ENCODE peak calls at places on chromosomes 13 and 19, in six cellular contexts. One of them, this sample, is unnamed.

GRCh38 chr13:43805681-43806128 is 18.9 kb upstream of the ENOX1 start:
- DNase-seq in retinal pigment epithelial cell: no peak
- DNase-seq in cardiac fibroblast: peak
- DNase-seq in fibroblast of mammary gland: peak
- DNase-seq in brain microvascular endothelial cell: peak
- DNase-seq in ascending aorta: no peak
- DNase-seq in this sample: no peak

GRCh38 chr13:75458696-75459422 is 23.1 kb downstream of the TBC1D4 start:
- DNase-seq in retinal pigment epithelial cell: no peak
- DNase-seq in cardiac fibroblast: no peak
- DNase-seq in fibroblast of mammary gland: no peak
- DNase-seq in brain microvascular endothelial cell: no peak
- DNase-seq in ascending aorta: no peak
- DNase-seq in this sample: no peak

GRCh38 chr13:113426591-113426986 is 26.7 kb downstream of the ADPRHL1 start:
- DNase-seq in retinal pigment epithelial cell: no peak
- DNase-seq in cardiac fibroblast: no peak
- DNase-seq in fibroblast of mammary gland: no peak
- DNase-seq in brain microvascular endothelial cell: no peak
- DNase-seq in ascending aorta: no peak
- DNase-seq in this sample: no peak

GRCh38 chr13:38045278-38046048 is 175.9 kb upstream of the TRPC4 start:
- DNase-seq in retinal pigment epithelial cell: no peak
- DNase-seq in cardiac fibroblast: peak
- DNase-seq in fibroblast of mammary gland: peak
- DNase-seq in brain microvascular endothelial cell: peak
- DNase-seq in ascending aorta: no peak
- DNase-seq in this sample: peak

GRCh38 chr13:41345921-41346589 is 35.0 kb downstream of the NAA16 start:
- DNase-seq in retinal pigment epithelial cell: no peak
- DNase-seq in cardiac fibroblast: no peak
- DNase-seq in fibroblast of mammary gland: no peak
- DNase-seq in brain microvascular endothelial cell: no peak
- DNase-seq in ascending aorta: no peak
- DNase-seq in this sample: no peak

GRCh38 chr13:90258129-90258528 is 1089.4 kb upstream of the MIR17HG start:
- DNase-seq in retinal pigment epithelial cell: no peak
- DNase-seq in cardiac fibroblast: no peak
- DNase-seq in fibroblast of mammary gland: no peak
- DNase-seq in brain microvascular endothelial cell: no peak
- DNase-seq in ascending aorta: no peak
- DNase-seq in this sample: no peak

GRCh38 chr13:71858647-71859046 is 8.4 kb downstream of the DACH1 start:
- DNase-seq in retinal pigment epithelial cell: no peak
- DNase-seq in cardiac fibroblast: no peak
- DNase-seq in fibroblast of mammary gland: no peak
- DNase-seq in brain microvascular endothelial cell: no peak
- DNase-seq in ascending aorta: no peak
- DNase-seq in this sample: no peak

GRCh38 chr13:44368062-44368591 is 5.5 kb upstream of the SERP2 start:
- DNase-seq in retinal pigment epithelial cell: peak
- DNase-seq in cardiac fibroblast: no peak
- DNase-seq in fibroblast of mammary gland: peak
- DNase-seq in brain microvascular endothelial cell: no peak
- DNase-seq in ascending aorta: no peak
- DNase-seq in this sample: peak

GRCh38 chr13:60654405-60654804 is 257.4 kb downstream of the TDRD3 start:
- DNase-seq in retinal pigment epithelial cell: no peak
- DNase-seq in cardiac fibroblast: peak
- DNase-seq in fibroblast of mammary gland: no peak
- DNase-seq in brain microvascular endothelial cell: peak
- DNase-seq in ascending aorta: no peak
- DNase-seq in this sample: peak

GRCh38 chr19:33376423-33376822 is 2.9 kb downstream of the CEBPG start:
- DNase-seq in retinal pigment epithelial cell: no peak
- DNase-seq in cardiac fibroblast: peak
- DNase-seq in fibroblast of mammary gland: peak
- DNase-seq in brain microvascular endothelial cell: peak
- DNase-seq in ascending aorta: no peak
- DNase-seq in this sample: peak

GRCh38 chr13:36919206-36919832 is 719 bp downstream of the SMAD9 start:
- DNase-seq in retinal pigment epithelial cell: peak
- DNase-seq in cardiac fibroblast: peak
- DNase-seq in fibroblast of mammary gland: peak
- DNase-seq in brain microvascular endothelial cell: no peak
- DNase-seq in ascending aorta: no peak
- DNase-seq in this sample: peak

GRCh38 chr13:60244381-60244780 is 80.7 kb upstream of the DIAPH3 start:
- DNase-seq in retinal pigment epithelial cell: no peak
- DNase-seq in cardiac fibroblast: no peak
- DNase-seq in fibroblast of mammary gland: no peak
- DNase-seq in brain microvascular endothelial cell: no peak
- DNase-seq in ascending aorta: no peak
- DNase-seq in this sample: no peak

GRCh38 chr13:50069255-50069654 is 54.0 kb downstream of the KCNRG start:
- DNase-seq in retinal pigment epithelial cell: no peak
- DNase-seq in cardiac fibroblast: peak
- DNase-seq in fibroblast of mammary gland: peak
- DNase-seq in brain microvascular endothelial cell: no peak
- DNase-seq in ascending aorta: no peak
- DNase-seq in this sample: peak

GRCh38 chr13:36395280-36395679 is 37.0 kb upstream of the CCNA1 start:
- DNase-seq in retinal pigment epithelial cell: no peak
- DNase-seq in cardiac fibroblast: peak
- DNase-seq in fibroblast of mammary gland: peak
- DNase-seq in brain microvascular endothelial cell: no peak
- DNase-seq in ascending aorta: no peak
- DNase-seq in this sample: peak

GRCh38 chr13:29901714-29902631 is 51.6 kb upstream of the UBL3 start:
- DNase-seq in retinal pigment epithelial cell: peak
- DNase-seq in cardiac fibroblast: peak
- DNase-seq in fibroblast of mammary gland: peak
- DNase-seq in brain microvascular endothelial cell: peak
- DNase-seq in ascending aorta: no peak
- DNase-seq in this sample: peak

GRCh38 chr13:35764359-35765015 is 288.0 kb upstream of the MAB21L1 start:
- DNase-seq in retinal pigment epithelial cell: no peak
- DNase-seq in cardiac fibroblast: no peak
- DNase-seq in fibroblast of mammary gland: no peak
- DNase-seq in brain microvascular endothelial cell: no peak
- DNase-seq in ascending aorta: no peak
- DNase-seq in this sample: no peak

GRCh38 chr19:9847087-9847671 is 12.1 kb downstream of the PIN1 start:
- DNase-seq in retinal pigment epithelial cell: peak
- DNase-seq in cardiac fibroblast: peak
- DNase-seq in fibroblast of mammary gland: peak
- DNase-seq in brain microvascular endothelial cell: peak
- DNase-seq in ascending aorta: peak
- DNase-seq in this sample: peak

GRCh38 chr13:113660066-113660465 is 2.1 kb upstream of the ATP4B start:
- DNase-seq in retinal pigment epithelial cell: no peak
- DNase-seq in cardiac fibroblast: no peak
- DNase-seq in fibroblast of mammary gland: no peak
- DNase-seq in brain microvascular endothelial cell: no peak
- DNase-seq in ascending aorta: no peak
- DNase-seq in this sample: no peak

GRCh38 chr19:56403261-56403660 is 871 bp upstream of the ZNF583 start:
- DNase-seq in retinal pigment epithelial cell: no peak
- DNase-seq in cardiac fibroblast: peak
- DNase-seq in fibroblast of mammary gland: no peak
- DNase-seq in brain microvascular endothelial cell: no peak
- DNase-seq in ascending aorta: no peak
- DNase-seq in this sample: peak

GRCh38 chr13:59701261-59701660 is 462.5 kb downstream of the DIAPH3 start:
- DNase-seq in retinal pigment epithelial cell: no peak
- DNase-seq in cardiac fibroblast: no peak
- DNase-seq in fibroblast of mammary gland: no peak
- DNase-seq in brain microvascular endothelial cell: no peak
- DNase-seq in ascending aorta: no peak
- DNase-seq in this sample: peak

GRCh38 chr13:34364633-34365032 is 546.7 kb downstream of the RFC3 start:
- DNase-seq in retinal pigment epithelial cell: no peak
- DNase-seq in cardiac fibroblast: no peak
- DNase-seq in fibroblast of mammary gland: peak
- DNase-seq in brain microvascular endothelial cell: peak
- DNase-seq in ascending aorta: no peak
- DNase-seq in this sample: no peak

GRCh38 chr13:52713894-52714293 is 25.7 kb downstream of the CNMD start:
- DNase-seq in retinal pigment epithelial cell: no peak
- DNase-seq in cardiac fibroblast: no peak
- DNase-seq in fibroblast of mammary gland: no peak
- DNase-seq in brain microvascular endothelial cell: no peak
- DNase-seq in ascending aorta: no peak
- DNase-seq in this sample: no peak

GRCh38 chr13:45362939-45363338 is 22.0 kb upstream of the TPT1 start:
- DNase-seq in retinal pigment epithelial cell: no peak
- DNase-seq in cardiac fibroblast: no peak
- DNase-seq in fibroblast of mammary gland: no peak
- DNase-seq in brain microvascular endothelial cell: no peak
- DNase-seq in ascending aorta: no peak
- DNase-seq in this sample: no peak

GRCh38 chr19:58212336-58213074 is 16.2 kb upstream of the ZNF544 start:
- DNase-seq in retinal pigment epithelial cell: no peak
- DNase-seq in cardiac fibroblast: peak
- DNase-seq in fibroblast of mammary gland: peak
- DNase-seq in brain microvascular endothelial cell: no peak
- DNase-seq in ascending aorta: no peak
- DNase-seq in this sample: no peak

GRCh38 chr19:17902701-17903100 is 30.1 kb upstream of the CCDC124 start:
- DNase-seq in retinal pigment epithelial cell: no peak
- DNase-seq in cardiac fibroblast: peak
- DNase-seq in fibroblast of mammary gland: peak
- DNase-seq in brain microvascular endothelial cell: peak
- DNase-seq in ascending aorta: no peak
- DNase-seq in this sample: peak

GRCh38 chr13:73535341-73535740 is 476.5 kb downstream of the KLF5 start:
- DNase-seq in retinal pigment epithelial cell: no peak
- DNase-seq in cardiac fibroblast: no peak
- DNase-seq in fibroblast of mammary gland: no peak
- DNase-seq in brain microvascular endothelial cell: no peak
- DNase-seq in ascending aorta: no peak
- DNase-seq in this sample: no peak

GRCh38 chr13:95385808-95386207 is 84.6 kb upstream of the ABCC4 start:
- DNase-seq in retinal pigment epithelial cell: no peak
- DNase-seq in cardiac fibroblast: peak
- DNase-seq in fibroblast of mammary gland: peak
- DNase-seq in brain microvascular endothelial cell: no peak
- DNase-seq in ascending aorta: no peak
- DNase-seq in this sample: no peak

GRCh38 chr13:62119739-62120700 is 704.4 kb upstream of the PCDH20 start:
- DNase-seq in retinal pigment epithelial cell: no peak
- DNase-seq in cardiac fibroblast: peak
- DNase-seq in fibroblast of mammary gland: peak
- DNase-seq in brain microvascular endothelial cell: no peak
- DNase-seq in ascending aorta: no peak
- DNase-seq in this sample: peak

GRCh38 chr13:107361666-107362065 is 793.7 kb upstream of the ARGLU1 start:
- DNase-seq in retinal pigment epithelial cell: no peak
- DNase-seq in cardiac fibroblast: no peak
- DNase-seq in fibroblast of mammary gland: peak
- DNase-seq in brain microvascular endothelial cell: no peak
- DNase-seq in ascending aorta: no peak
- DNase-seq in this sample: no peak
- H3K4me3 ChIP-seq in retinal pigment epithelial cell: no peak
- H3K4me3 ChIP-seq in cardiac fibroblast: no peak
- H3K4me3 ChIP-seq in fibroblast of mammary gland: no peak
- H3K4me3 ChIP-seq in brain microvascular endothelial cell: no peak
- H3K4me3 ChIP-seq in ascending aorta: no peak
- H3K4me3 ChIP-seq in this sample: no peak

GRCh38 chr13:100542546-100543156 is 45.9 kb downstream of the GGACT start:
- DNase-seq in retinal pigment epithelial cell: peak
- DNase-seq in cardiac fibroblast: peak
- DNase-seq in fibroblast of mammary gland: peak
- DNase-seq in brain microvascular endothelial cell: peak
- DNase-seq in ascending aorta: no peak
- DNase-seq in this sample: peak
- TF ChIP-seq CTCF in retinal pigment epithelial cell: peak
- TF ChIP-seq CTCF in cardiac fibroblast: peak
- TF ChIP-seq CTCF in fibroblast of mammary gland: peak
- TF ChIP-seq CTCF in brain microvascular endothelial cell: peak
- TF ChIP-seq CTCF in ascending aorta: peak
- TF ChIP-seq CTCF in this sample: peak

GRCh38 chr19:44848805-44849457 is 2.8 kb downstream of the NECTIN2 start:
- DNase-seq in retinal pigment epithelial cell: no peak
- DNase-seq in cardiac fibroblast: no peak
- DNase-seq in fibroblast of mammary gland: no peak
- DNase-seq in brain microvascular endothelial cell: peak
- DNase-seq in ascending aorta: no peak
- DNase-seq in this sample: peak
- H3K4me3 ChIP-seq in retinal pigment epithelial cell: peak
- H3K4me3 ChIP-seq in cardiac fibroblast: peak
- H3K4me3 ChIP-seq in fibroblast of mammary gland: peak
- H3K4me3 ChIP-seq in brain microvascular endothelial cell: peak
- H3K4me3 ChIP-seq in ascending aorta: peak
- H3K4me3 ChIP-seq in this sample: peak

GRCh38 chr13:24625870-24626419 is 54.3 kb upstream of the ATP12A start:
- DNase-seq in retinal pigment epithelial cell: no peak
- DNase-seq in cardiac fibroblast: no peak
- DNase-seq in fibroblast of mammary gland: no peak
- DNase-seq in brain microvascular endothelial cell: no peak
- DNase-seq in ascending aorta: no peak
- DNase-seq in this sample: no peak

GRCh38 chr13:24626449-24626848 is 53.8 kb upstream of the ATP12A start:
- DNase-seq in retinal pigment epithelial cell: no peak
- DNase-seq in cardiac fibroblast: no peak
- DNase-seq in fibroblast of mammary gland: no peak
- DNase-seq in brain microvascular endothelial cell: no peak
- DNase-seq in ascending aorta: no peak
- DNase-seq in this sample: no peak

GRCh38 chr13:24625324-24625723 is 54.9 kb upstream of the ATP12A start:
- DNase-seq in retinal pigment epithelial cell: no peak
- DNase-seq in cardiac fibroblast: no peak
- DNase-seq in fibroblast of mammary gland: no peak
- DNase-seq in brain microvascular endothelial cell: no peak
- DNase-seq in ascending aorta: no peak
- DNase-seq in this sample: peak

GRCh38 chr13:24627864-24628418 is 52.3 kb upstream of the ATP12A start:
- DNase-seq in retinal pigment epithelial cell: no peak
- DNase-seq in cardiac fibroblast: no peak
- DNase-seq in fibroblast of mammary gland: no peak
- DNase-seq in brain microvascular endothelial cell: no peak
- DNase-seq in ascending aorta: no peak
- DNase-seq in this sample: no peak

DNA sequence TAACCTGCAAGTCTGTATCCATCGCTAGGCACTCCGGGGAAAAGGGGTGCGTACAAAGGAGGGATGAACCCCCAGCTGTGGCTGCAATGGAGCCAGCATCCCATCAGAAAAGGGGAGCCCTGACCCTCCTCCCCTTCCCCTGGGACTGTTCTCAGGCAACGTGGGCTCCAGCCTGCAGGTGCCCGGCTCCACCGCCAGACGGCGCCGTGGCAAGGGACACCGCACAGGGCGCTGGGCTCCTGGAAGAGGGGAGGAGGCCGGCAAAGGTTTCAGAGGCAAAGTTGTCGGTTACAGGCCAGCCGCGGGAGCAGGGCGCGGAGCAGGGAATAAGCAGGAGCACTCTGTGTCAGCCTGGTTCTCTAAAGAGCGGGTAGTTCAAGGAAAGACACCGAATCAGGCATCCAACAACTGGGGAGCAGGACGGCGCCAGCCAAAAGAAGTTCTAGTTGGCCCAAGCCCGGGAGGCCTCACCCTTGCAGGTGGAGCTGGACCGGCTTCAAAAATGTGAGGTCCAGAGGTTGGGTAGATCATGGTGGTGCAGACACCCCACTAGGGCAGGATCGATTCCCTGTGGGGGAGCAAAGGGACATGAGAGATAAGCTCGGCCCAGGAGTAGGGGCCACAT is 53.0 kb upstream of the ATP12A start:
- DNase-seq in retinal pigment epithelial cell: no peak
- DNase-seq in cardiac fibroblast: no peak
- DNase-seq in fibroblast of mammary gland: peak
- DNase-seq in brain microvascular endothelial cell: no peak
- DNase-seq in ascending aorta: no peak
- DNase-seq in this sample: no peak
- TF ChIP-seq CTCF in retinal pigment epithelial cell: peak
- TF ChIP-seq CTCF in cardiac fibroblast: peak
- TF ChIP-seq CTCF in fibroblast of mammary gland: peak
- TF ChIP-seq CTCF in brain microvascular endothelial cell: peak
- TF ChIP-seq CTCF in ascending aorta: peak
- TF ChIP-seq CTCF in this sample: peak